ENCODE peak calls at places on chromosome 21, in ten cellular contexts. E is renal cortical epithelial cell; V is stimulated activated CD8-positive, alpha-beta memory T cell treated with anti-CD3 and anti-CD28 coated beads, Interleukin-7, amount 100 ng/mL, for 1 hour; K is activated CD4-positive, CD25-positive, alpha-beta regulatory T cell; Z is EH; T is activated naive CD4-positive, alpha-beta T cell; H is fibroblast of the aortic adventitia; U is Calu3; L is brain microvascular endothelial cell; A is islet precursor cell. J is an unnamed sample.

GRCh38 chr21:45724345-45724961 is 80.9 kb downstream of the PCBP3 start:
- DNase-seq in E (no peak), V (no peak), K (no peak), Z (no peak), T (no peak), H (no peak), U (no peak), L (no peak), A (no peak), J (no peak)

GRCh38 chr21:30243691-30244090 is 27.8 kb upstream of the CLDN8 start:
- DNase-seq in E (no peak), V (no peak), K (no peak), Z (no peak), T (no peak), H (no peak), U (no peak), L (no peak), A (no peak), J (no peak)

GRCh38 chr21:43908167-43908566 is 43.1 kb downstream of the AGPAT3 start:
- DNase-seq in E (no peak), V (no peak), K (no peak), Z (peak; percentile 31), T (no peak), H (peak; percentile 11), U (no peak), L (no peak), A (no peak), J (peak; percentile 64)

GRCh38 chr21:39168800-39169199 is 14.5 kb downstream of the PSMG1 start:
- DNase-seq in E (no peak), V (no peak), K (no peak), Z (no peak), T (no peak), H (no peak), U (no peak), L (no peak), A (no peak), J (no peak)

GRCh38 chr21:39713905-39714304 is 31.1 kb upstream of the IGSF5 start:
- DNase-seq in E (no peak), V (no peak), K (no peak), Z (no peak), T (no peak), H (no peak), U (no peak), L (no peak), A (no peak), J (no peak)

GRCh38 chr21:33238565-33239255 is 9.0 kb downstream of the IFNAR2 start:
- DNase-seq in E (no peak), V (no peak), K (no peak), Z (peak; percentile 24), T (no peak), H (no peak), U (no peak), L (no peak), A (no peak), J (no peak)

GRCh38 chr21:33828083-33828482 is 87.5 kb downstream of the ATP5PO start:
- DNase-seq in E (no peak), V (no peak), K (no peak), Z (no peak), T (no peak), H (peak; percentile 75), U (no peak), L (no peak), A (no peak), J (no peak)

GRCh38 chr21:15976807-15977206 is 247.0 kb downstream of the USP25 start:
- DNase-seq in E (no peak), V (no peak), K (no peak), Z (no peak), T (no peak), H (no peak), U (peak; percentile 1), L (no peak), A (no peak), J (no peak)

GRCh38 chr21:15744926-15745325 is 15.1 kb downstream of the USP25 start:
- DNase-seq in E (no peak), V (no peak), K (no peak), Z (no peak), T (no peak), H (no peak), U (no peak), L (no peak), A (no peak), J (no peak)

GRCh38 chr21:42756580-42757250 is 103.3 kb downstream of the PDE9A start:
- DNase-seq in E (no peak), V (no peak), K (no peak), Z (no peak), T (no peak), H (no peak), U (no peak), L (no peak), A (no peak), J (no peak)

GRCh38 chr21:44626673-44627143 is at the start of gene KRTAP10-9:
- DNase-seq in E (no peak), V (no peak), K (no peak), Z (no peak), T (no peak), H (no peak), U (no peak), L (no peak), A (no peak), J (no peak)

GRCh38 chr21:42092805-42093590 is 21.9 kb downstream of the UMODL1 start:
- DNase-seq in E (no peak), V (no peak), K (no peak), Z (peak; percentile 28), T (no peak), H (no peak), U (no peak), L (no peak), A (no peak), J (no peak)

GRCh38 chr21:33424214-33424613 is 21.0 kb downstream of the IFNGR2 start:
- DNase-seq in E (no peak), V (no peak), K (no peak), Z (no peak), T (no peak), H (no peak), U (no peak), L (no peak), A (no peak), J (no peak)

GRCh38 chr21:44443891-44444285 is 11.4 kb upstream of the LRRC3 start:
- DNase-seq in E (no peak), V (no peak), K (no peak), Z (no peak), T (no peak), H (no peak), U (no peak), L (no peak), A (no peak), J (peak; percentile 54)

GRCh38 chr21:27426196-27426595 is 459.3 kb upstream of the ADAMTS5 start:
- DNase-seq in E (no peak), V (no peak), K (no peak), Z (peak; percentile 19), T (no peak), H (no peak), U (no peak), L (no peak), A (no peak), J (no peak)

GRCh38 chr21:15122241-15122640 is 57.4 kb upstream of the NRIP1 start:
- DNase-seq in E (peak; percentile 14), V (no peak), K (no peak), Z (no peak), T (no peak), H (no peak), U (no peak), L (no peak), A (no peak), J (no peak)

GRCh38 chr21:14259669-14260458 is 43.9 kb downstream of the RBM11 start:
- DNase-seq in E (peak; percentile 59), V (no peak), K (no peak), Z (peak; percentile 42), T (no peak), H (peak; percentile 60), U (no peak), L (peak; percentile 31), A (no peak), J (no peak)

GRCh38 chr21:28832013-28832714 is 160.5 kb downstream of the LTN1 start:
- DNase-seq in E (peak; percentile 82), V (no peak), K (no peak), Z (peak; percentile 59), T (no peak), H (peak; percentile 15), U (peak; percentile 12), L (no peak), A (peak; percentile 81), J (no peak)

GRCh38 chr21:15164678-15165303 is 100.0 kb upstream of the NRIP1 start:
- DNase-seq in E (peak; percentile 61), V (no peak), K (no peak), Z (no peak), T (no peak), H (no peak), U (no peak), L (no peak), A (no peak), J (no peak)

GRCh38 chr21:45080639-45081414 is 6.4 kb downstream of the ADARB1 start:
- DNase-seq in E (peak; percentile 31), V (no peak), K (no peak), Z (peak; percentile 78), T (no peak), H (peak; percentile 62), U (no peak), L (peak; percentile 38), A (peak; percentile 89), J (no peak)

GRCh38 chr21:27820342-27820741 is 853.5 kb upstream of the ADAMTS5 start:
- DNase-seq in E (no peak), V (no peak), K (no peak), Z (no peak), T (no peak), H (no peak), U (no peak), L (no peak), A (no peak), J (no peak)

GRCh38 chr21:46253610-46254124 is 25.1 kb upstream of the LSS start:
- DNase-seq in E (no peak), V (no peak), K (no peak), Z (peak; percentile 11), T (no peak), H (no peak), U (no peak), L (no peak), A (no peak), J (no peak)

GRCh38 chr21:27168084-27168483 is 201.2 kb upstream of the ADAMTS5 start:
- DNase-seq in E (peak; percentile 7), V (no peak), K (no peak), Z (peak; percentile 16), T (no peak), H (peak; percentile 46), U (no peak), L (no peak), A (no peak), J (no peak)

GRCh38 chr21:45153358-45154318 is 79.3 kb downstream of the ADARB1 start:
- DNase-seq in E (no peak), V (no peak), K (no peak), Z (peak; percentile 89), T (no peak), H (peak; percentile 41), U (no peak), L (no peak), A (peak; percentile 25), J (no peak)

GRCh38 chr21:42974832-42975820 is 764 bp downstream of the PKNOX1 start:
- DNase-seq in E (no peak), V (peak; percentile 29), K (peak; percentile 56), Z (peak; percentile 77), T (peak; percentile 50), H (peak; percentile 56), U (peak; percentile 58), L (peak; percentile 28), A (peak; percentile 79), J (peak; percentile 52)

GRCh38 chr21:25639922-25640670 is 1.0 kb downstream of the JAM2 start:
- DNase-seq in E (no peak), V (no peak), K (no peak), Z (no peak), T (no peak), H (peak; percentile 2), U (no peak), L (no peak), A (peak; percentile 65), J (no peak)

GRCh38 chr21:36255650-36256047 is 64.3 kb upstream of the MORC3 start:
- DNase-seq in E (no peak), V (no peak), K (no peak), Z (no peak), T (no peak), H (no peak), U (no peak), L (no peak), A (no peak), J (no peak)

GRCh38 chr21:42403611-42404231 is at the start of gene UBASH3A:
- DNase-seq in E (no peak), V (no peak), K (no peak), Z (no peak), T (peak; percentile 29), H (no peak), U (no peak), L (no peak), A (no peak), J (no peak)

J was measured in tibial artery.